ENCODE peak calls at places on chromosomes 6 and 20, in six cellular contexts. One of them, this sample, is unnamed.
A peak's percentile ranks its signal among the peaks of the same experiment; 100 is the strongest.

GRCh38 chr6:52511572-52512151 is 65.2 kb downstream of the TRAM2 start:
- DNase-seq in ovary: no peak
- DNase-seq in fibroblast of lung: peak; percentile 64
- DNase-seq in astrocyte: peak; percentile 58
- DNase-seq in CD8-positive, alpha-beta T cell: no peak
- DNase-seq in NB4: no peak
- DNase-seq in this sample: peak; percentile 57

GRCh38 chr20:24961384-24962181 is 12.5 kb downstream of the CST7 start:
- DNase-seq in ovary: no peak
- DNase-seq in fibroblast of lung: no peak
- DNase-seq in astrocyte: no peak
- DNase-seq in CD8-positive, alpha-beta T cell: no peak
- DNase-seq in NB4: no peak
- DNase-seq in this sample: no peak

GRCh38 chr6:138593100-138593877 is 94.0 kb upstream of the NHSL1 start:
- DNase-seq in ovary: peak; percentile 39
- DNase-seq in fibroblast of lung: peak; percentile 98
- DNase-seq in astrocyte: peak; percentile 98
- DNase-seq in CD8-positive, alpha-beta T cell: no peak
- DNase-seq in NB4: peak; percentile 85
- DNase-seq in this sample: peak; percentile 97

GRCh38 chr6:71012871-71013456 is 56.1 kb upstream of the B3GAT2 start:
- DNase-seq in ovary: no peak
- DNase-seq in fibroblast of lung: peak; percentile 42
- DNase-seq in astrocyte: peak; percentile 26
- DNase-seq in CD8-positive, alpha-beta T cell: no peak
- DNase-seq in NB4: peak; percentile 71
- DNase-seq in this sample: peak; percentile 76

GRCh38 chr6:34334796-34335416 is 57.6 kb downstream of the NUDT3 start:
- DNase-seq in ovary: no peak
- DNase-seq in fibroblast of lung: no peak
- DNase-seq in astrocyte: no peak
- DNase-seq in CD8-positive, alpha-beta T cell: no peak
- DNase-seq in NB4: peak; percentile 15
- DNase-seq in this sample: peak; percentile 47

GRCh38 chr6:31058128-31058894 is 48.0 kb downstream of the MUC22 start:
- DNase-seq in ovary: no peak
- DNase-seq in fibroblast of lung: peak; percentile 98
- DNase-seq in astrocyte: peak; percentile 97
- DNase-seq in CD8-positive, alpha-beta T cell: no peak
- DNase-seq in NB4: peak; percentile 49
- DNase-seq in this sample: peak; percentile 93

GRCh38 chr6:168623736-168624135 is 182.8 kb downstream of the SMOC2 start:
- DNase-seq in ovary: no peak
- DNase-seq in fibroblast of lung: no peak
- DNase-seq in astrocyte: no peak
- DNase-seq in CD8-positive, alpha-beta T cell: no peak
- DNase-seq in NB4: no peak
- DNase-seq in this sample: no peak

GRCh38 chr6:130409394-130410095 is 43.7 kb downstream of the TMEM200A start:
- DNase-seq in ovary: no peak
- DNase-seq in fibroblast of lung: no peak
- DNase-seq in astrocyte: no peak
- DNase-seq in CD8-positive, alpha-beta T cell: no peak
- DNase-seq in NB4: no peak
- DNase-seq in this sample: peak; percentile 47

GRCh38 chr6:28643017-28643740 is 117.5 kb downstream of the GPX5 start:
- DNase-seq in ovary: no peak
- DNase-seq in fibroblast of lung: peak; percentile 81
- DNase-seq in astrocyte: peak; percentile 71
- DNase-seq in CD8-positive, alpha-beta T cell: no peak
- DNase-seq in NB4: peak; percentile 90
- DNase-seq in this sample: peak; percentile 80

GRCh38 chr20:48603116-48603818 is 224.5 kb downstream of the PREX1 start:
- DNase-seq in ovary: no peak
- DNase-seq in fibroblast of lung: no peak
- DNase-seq in astrocyte: no peak
- DNase-seq in CD8-positive, alpha-beta T cell: no peak
- DNase-seq in NB4: no peak
- DNase-seq in this sample: no peak

GRCh38 chr6:134822920-134823430 is 126.9 kb downstream of the ALDH8A1 start:
- DNase-seq in ovary: peak; percentile 57
- DNase-seq in fibroblast of lung: peak; percentile 74
- DNase-seq in astrocyte: peak; percentile 66
- DNase-seq in CD8-positive, alpha-beta T cell: peak; percentile 22
- DNase-seq in NB4: peak; percentile 84
- DNase-seq in this sample: peak; percentile 92

GRCh38 chr20:61449057-61449456 is 197.0 kb downstream of the CDH4 start:
- DNase-seq in ovary: no peak
- DNase-seq in fibroblast of lung: no peak
- DNase-seq in astrocyte: no peak
- DNase-seq in CD8-positive, alpha-beta T cell: no peak
- DNase-seq in NB4: no peak
- DNase-seq in this sample: no peak

GRCh38 chr6:89492025-89492640 is 59.2 kb downstream of the ANKRD6 start:
- DNase-seq in ovary: no peak
- DNase-seq in fibroblast of lung: no peak
- DNase-seq in astrocyte: no peak
- DNase-seq in CD8-positive, alpha-beta T cell: no peak
- DNase-seq in NB4: no peak
- DNase-seq in this sample: no peak

GRCh38 chr6:42007286-42007685 is 43.0 kb upstream of the TAF8 start:
- DNase-seq in ovary: no peak
- DNase-seq in fibroblast of lung: no peak
- DNase-seq in astrocyte: no peak
- DNase-seq in CD8-positive, alpha-beta T cell: no peak
- DNase-seq in NB4: no peak
- DNase-seq in this sample: no peak

GRCh38 chr20:25484911-25485511 is 77.5 kb downstream of the GINS1 start:
- DNase-seq in ovary: no peak
- DNase-seq in fibroblast of lung: no peak
- DNase-seq in astrocyte: peak; percentile 9
- DNase-seq in CD8-positive, alpha-beta T cell: no peak
- DNase-seq in NB4: no peak
- DNase-seq in this sample: peak; percentile 33

GRCh38 chr6:37244430-37245310 is 12.9 kb upstream of the TBC1D22B start:
- DNase-seq in ovary: peak; percentile 93
- DNase-seq in fibroblast of lung: peak; percentile 100
- DNase-seq in astrocyte: peak; percentile 100
- DNase-seq in CD8-positive, alpha-beta T cell: no peak
- DNase-seq in NB4: peak; percentile 46
- DNase-seq in this sample: peak; percentile 100

GRCh38 chr20:38211200-38212097 is 46.4 kb upstream of the TGM2 start:
- DNase-seq in ovary: no peak
- DNase-seq in fibroblast of lung: no peak
- DNase-seq in astrocyte: no peak
- DNase-seq in CD8-positive, alpha-beta T cell: no peak
- DNase-seq in NB4: no peak
- DNase-seq in this sample: no peak

GRCh38 chr6:91713911-91714310 is 1127.0 kb upstream of the MAP3K7 start:
- DNase-seq in ovary: no peak
- DNase-seq in fibroblast of lung: peak; percentile 44
- DNase-seq in astrocyte: peak; percentile 37
- DNase-seq in CD8-positive, alpha-beta T cell: no peak
- DNase-seq in NB4: no peak
- DNase-seq in this sample: peak; percentile 5

GRCh38 chr6:166105341-166106075 is 62.1 kb downstream of the TBXT start:
- DNase-seq in ovary: no peak
- DNase-seq in fibroblast of lung: no peak
- DNase-seq in astrocyte: no peak
- DNase-seq in CD8-positive, alpha-beta T cell: no peak
- DNase-seq in NB4: no peak
- DNase-seq in this sample: no peak

GRCh38 chr6:54020311-54020710 is 90.9 kb upstream of the MLIP start:
- DNase-seq in ovary: no peak
- DNase-seq in fibroblast of lung: no peak
- DNase-seq in astrocyte: no peak
- DNase-seq in CD8-positive, alpha-beta T cell: no peak
- DNase-seq in NB4: no peak
- DNase-seq in this sample: peak; percentile 14

GRCh38 chr6:74764486-74764885 is 441.4 kb downstream of the COL12A1 start:
- DNase-seq in ovary: no peak
- DNase-seq in fibroblast of lung: peak; percentile 28
- DNase-seq in astrocyte: peak; percentile 27
- DNase-seq in CD8-positive, alpha-beta T cell: no peak
- DNase-seq in NB4: no peak
- DNase-seq in this sample: no peak

GRCh38 chr20:62739581-62740285 is 31.1 kb downstream of the NTSR1 start:
- DNase-seq in ovary: no peak
- DNase-seq in fibroblast of lung: no peak
- DNase-seq in astrocyte: no peak
- DNase-seq in CD8-positive, alpha-beta T cell: peak; percentile 38
- DNase-seq in NB4: peak; percentile 85
- DNase-seq in this sample: no peak

GRCh38 chr6:117194978-117195377 is 70.4 kb upstream of the VGLL2 start:
- DNase-seq in ovary: no peak
- DNase-seq in fibroblast of lung: no peak
- DNase-seq in astrocyte: no peak
- DNase-seq in CD8-positive, alpha-beta T cell: no peak
- DNase-seq in NB4: no peak
- DNase-seq in this sample: no peak

GRCh38 chr20:20551409-20551808 is 161.0 kb downstream of the RALGAPA2 start:
- DNase-seq in ovary: no peak
- DNase-seq in fibroblast of lung: no peak
- DNase-seq in astrocyte: no peak
- DNase-seq in CD8-positive, alpha-beta T cell: no peak
- DNase-seq in NB4: no peak
- DNase-seq in this sample: no peak

GRCh38 chr6:137370871-137371633 is 123.1 kb downstream of the OLIG3 start:
- DNase-seq in ovary: no peak
- DNase-seq in fibroblast of lung: no peak
- DNase-seq in astrocyte: no peak
- DNase-seq in CD8-positive, alpha-beta T cell: no peak
- DNase-seq in NB4: peak; percentile 16
- DNase-seq in this sample: no peak
- TF ChIP-seq CTCF in ovary: no peak
- TF ChIP-seq CTCF in fibroblast of lung: peak; percentile 18
- TF ChIP-seq CTCF in astrocyte: no peak
- TF ChIP-seq CTCF in CD8-positive, alpha-beta T cell: no peak
- TF ChIP-seq CTCF in NB4: no peak
- TF ChIP-seq CTCF in this sample: peak; percentile 23

GRCh38 chr6:118319890-118320289 is 228.2 kb upstream of the PLN start:
- DNase-seq in ovary: no peak
- DNase-seq in fibroblast of lung: no peak
- DNase-seq in astrocyte: no peak
- DNase-seq in CD8-positive, alpha-beta T cell: no peak
- DNase-seq in NB4: no peak
- DNase-seq in this sample: no peak
- TF ChIP-seq CTCF in ovary: no peak
- TF ChIP-seq CTCF in fibroblast of lung: no peak
- TF ChIP-seq CTCF in astrocyte: no peak
- TF ChIP-seq CTCF in CD8-positive, alpha-beta T cell: no peak
- TF ChIP-seq CTCF in NB4: no peak
- TF ChIP-seq CTCF in this sample: no peak

GRCh38 chr20:32660661-32661060 is 13.1 kb downstream of the C20orf203 start:
- DNase-seq in ovary: no peak
- DNase-seq in fibroblast of lung: no peak
- DNase-seq in astrocyte: no peak
- DNase-seq in CD8-positive, alpha-beta T cell: no peak
- DNase-seq in NB4: no peak
- DNase-seq in this sample: no peak

GRCh38 chr20:32664352-32665159 is 9.2 kb downstream of the C20orf203 start:
- DNase-seq in ovary: no peak
- DNase-seq in fibroblast of lung: no peak
- DNase-seq in astrocyte: no peak
- DNase-seq in CD8-positive, alpha-beta T cell: no peak
- DNase-seq in NB4: peak; percentile 74
- DNase-seq in this sample: no peak

GRCh38 chr20:32667030-32667429 is 6.7 kb downstream of the C20orf203 start:
- DNase-seq in ovary: no peak
- DNase-seq in fibroblast of lung: no peak
- DNase-seq in astrocyte: no peak
- DNase-seq in CD8-positive, alpha-beta T cell: no peak
- DNase-seq in NB4: peak; percentile 6
- DNase-seq in this sample: no peak

GRCh38 chr20:32663704-32664351 is 9.9 kb downstream of the C20orf203 start:
- DNase-seq in ovary: no peak
- DNase-seq in fibroblast of lung: no peak
- DNase-seq in astrocyte: no peak
- DNase-seq in CD8-positive, alpha-beta T cell: no peak
- DNase-seq in NB4: no peak
- DNase-seq in this sample: no peak

DNA sequence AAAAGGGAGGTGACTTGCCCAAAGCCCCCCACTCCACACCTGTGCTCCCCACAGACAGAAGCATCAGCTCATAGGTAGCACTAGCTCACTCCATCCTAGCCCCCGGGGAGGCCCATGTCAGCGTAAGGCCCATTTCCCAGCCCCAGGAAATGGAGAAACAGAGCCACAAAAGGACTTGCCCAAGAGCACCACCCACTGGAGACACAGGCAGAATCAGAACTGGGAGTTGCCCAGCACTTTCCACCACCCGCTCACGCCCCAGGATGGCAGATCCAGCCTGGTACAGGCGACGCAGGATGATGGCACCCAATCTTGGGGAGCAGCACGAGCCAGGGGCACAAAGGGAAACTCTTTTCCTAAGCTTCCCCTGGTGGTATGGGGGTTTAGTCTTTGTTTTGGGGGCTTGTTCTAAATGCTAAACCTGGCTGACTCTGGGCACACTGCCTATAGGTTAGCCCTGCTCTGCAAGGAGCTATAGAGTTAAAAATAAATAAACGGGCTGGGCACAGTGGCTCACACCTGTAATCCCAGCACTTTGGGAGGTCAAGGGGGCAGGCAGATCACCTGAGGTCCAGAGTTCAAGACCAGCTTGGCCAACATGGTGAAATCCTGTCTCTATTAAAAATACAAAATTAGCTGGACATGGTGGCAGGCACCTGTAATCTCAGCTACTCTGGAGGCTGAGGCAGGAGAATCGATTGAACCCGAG is 11.8 kb downstream of the C20orf203 start:
- DNase-seq in ovary: no peak
- DNase-seq in fibroblast of lung: no peak
- DNase-seq in astrocyte: no peak
- DNase-seq in CD8-positive, alpha-beta T cell: no peak
- DNase-seq in NB4: no peak
- DNase-seq in this sample: no peak
- TF ChIP-seq CTCF in ovary: no peak
- TF ChIP-seq CTCF in fibroblast of lung: no peak
- TF ChIP-seq CTCF in astrocyte: peak; percentile 6
- TF ChIP-seq CTCF in CD8-positive, alpha-beta T cell: no peak
- TF ChIP-seq CTCF in NB4: peak; percentile 22
- TF ChIP-seq CTCF in this sample: peak; percentile 12

GRCh38 chr20:39830903-39831302 is 858.1 kb downstream of the MAFB start:
- DNase-seq in ovary: no peak
- DNase-seq in fibroblast of lung: no peak
- DNase-seq in astrocyte: no peak
- DNase-seq in CD8-positive, alpha-beta T cell: no peak
- DNase-seq in NB4: no peak
- DNase-seq in this sample: no peak

GRCh38 chr20:39829713-39830112 is 859.3 kb downstream of the MAFB start:
- DNase-seq in ovary: no peak
- DNase-seq in fibroblast of lung: peak; percentile 20
- DNase-seq in astrocyte: no peak
- DNase-seq in CD8-positive, alpha-beta T cell: no peak
- DNase-seq in NB4: peak; percentile 11
- DNase-seq in this sample: no peak

GRCh38 chr20:39825950-39826349 is 863.1 kb downstream of the MAFB start:
- DNase-seq in ovary: no peak
- DNase-seq in fibroblast of lung: peak; percentile 80
- DNase-seq in astrocyte: peak; percentile 76
- DNase-seq in CD8-positive, alpha-beta T cell: no peak
- DNase-seq in NB4: peak; percentile 4
- DNase-seq in this sample: peak; percentile 79

GRCh38 chr20:39825524-39825923 is 863.4 kb downstream of the DHX35 start:
- DNase-seq in ovary: no peak
- DNase-seq in fibroblast of lung: no peak
- DNase-seq in astrocyte: no peak
- DNase-seq in CD8-positive, alpha-beta T cell: no peak
- DNase-seq in NB4: no peak
- DNase-seq in this sample: no peak

GRCh38 chr20:39829255-39829654 is 859.8 kb downstream of the MAFB start:
- DNase-seq in ovary: no peak
- DNase-seq in fibroblast of lung: peak; percentile 40
- DNase-seq in astrocyte: no peak
- DNase-seq in CD8-positive, alpha-beta T cell: no peak
- DNase-seq in NB4: peak; percentile 25
- DNase-seq in this sample: peak; percentile 59
- TF ChIP-seq CTCF in ovary: no peak
- TF ChIP-seq CTCF in fibroblast of lung: peak; percentile 71
- TF ChIP-seq CTCF in astrocyte: peak; percentile 42
- TF ChIP-seq CTCF in CD8-positive, alpha-beta T cell: no peak
- TF ChIP-seq CTCF in NB4: peak; percentile 44
- TF ChIP-seq CTCF in this sample: peak; percentile 78